ENCODE peak calls at places on chromosomes 11 and 22, in four cellular contexts. X, B, V and I are unnamed samples.

GRCh38 chr22:32748509-32748908 is 53.0 kb upstream of the TIMP3 start:
- DNase-seq in V (no peak), X (no peak), B (no peak), I (no peak)

GRCh38 chr11:69512136-69512535 is 30.7 kb downstream of the LINC01488 start:
- DNase-seq in X (no peak), V (no peak), B (no peak), I (no peak)

GRCh38 chr11:36622431-36623136 is 24.5 kb upstream of the RAG2 start:
- DNase-seq in B (peak; percentile 68), X (no peak), V (peak; percentile 0), I (peak; percentile 15)

GRCh38 chr22:49521787-49522224 is 305.9 kb downstream of the BRD1 start:
- DNase-seq in V (no peak), X (no peak), B (no peak), I (no peak)

GRCh38 chr11:85844439-85845051 is 10.6 kb upstream of the CCDC83 start:
- DNase-seq in B (no peak), X (no peak), V (no peak), I (peak; percentile 12)

GRCh38 chr11:116507849-116508695 is 264.7 kb downstream of the BUD13 start:
- DNase-seq in X (no peak), V (no peak), B (no peak), I (no peak)

GRCh38 chr11:95229199-95230053 is 1.6 kb downstream of the SESN3 start:
- DNase-seq in B (peak; percentile 17), V (no peak), X (no peak), I (no peak)

GRCh38 chr22:19619144-19620009 is 94.9 kb upstream of the SEPTIN5 start:
- DNase-seq in X (no peak), B (no peak), V (no peak), I (peak; percentile 60)

GRCh38 chr11:135033545-135033944 is 621.5 kb upstream of the B3GAT1 start:
- DNase-seq in B (no peak), V (no peak), X (no peak), I (no peak)

GRCh38 chr11:69692422-69692821 is 11.4 kb downstream of the FGF19 start:
- DNase-seq in X (no peak), B (no peak), V (no peak), I (no peak)

GRCh38 chr11:66745356-66746235 is 16.6 kb upstream of the SPTBN2 start:
- DNase-seq in B (no peak), X (no peak), V (no peak), I (no peak)

GRCh38 chr22:50112151-50113118 is 22.6 kb downstream of the MOV10L1 start:
- DNase-seq in V (peak; percentile 21), B (peak; percentile 72), X (peak; percentile 11), I (peak; percentile 70)

GRCh38 chr11:12251651-12252560 is 125.5 kb upstream of the PARVA start:
- DNase-seq in X (no peak), V (no peak), B (no peak), I (no peak)

GRCh38 chr11:116835791-116836647 is 1.4 kb downstream of the APOA1 start:
- DNase-seq in V (peak; percentile 87), B (peak; percentile 96), X (peak; percentile 99), I (peak; percentile 91)

GRCh38 chr11:305834-306211 is 1.8 kb upstream of the IFITM2 start:
- DNase-seq in B (no peak), X (no peak), V (no peak), I (no peak)

GRCh38 chr11:9214765-9215164 is 50.4 kb downstream of the DENND5A start:
- DNase-seq in V (no peak), X (no peak), B (no peak), I (no peak)

GRCh38 chr11:93686812-93687211 is 25.3 kb downstream of the CEP295 start:
- DNase-seq in V (no peak), X (no peak), B (no peak), I (no peak)

GRCh38 chr11:62295504-62295903 is 3.4 kb downstream of the SCGB1D4 start:
- DNase-seq in B (peak; percentile 18), X (no peak), V (no peak), I (no peak)

GRCh38 chr22:50082961-50083461 is 2.2 kb downstream of the MLC1 start:
- DNase-seq in V (no peak), X (no peak), B (peak; percentile 56), I (no peak)

GRCh38 chr11:61718613-61719302 is 33.7 kb upstream of the MYRF start:
- DNase-seq in X (no peak), V (peak; percentile 38), B (no peak), I (no peak)

GRCh38 chr11:120465921-120466534 is 45.5 kb upstream of the GRIK4 start:
- DNase-seq in B (no peak), X (no peak), V (no peak), I (no peak)